ENCODE peak calls at places on chromosomes 12 and 14, in nine cellular contexts. One of them, this sample, is unnamed.

GRCh38 chr14:51552768-51553426 is 98.8 kb upstream of the FRMD6 start:
- DNase-seq in AG04450: no peak
- DNase-seq in neural crest cell: no peak
- DNase-seq in stimulated activated naive CD4-positive, alpha-beta T cell: no peak
- DNase-seq in T-cell: no peak
- DNase-seq in heart right ventricle: no peak
- DNase-seq in ACHN: peak; percentile 36
- DNase-seq in OCI-M1: no peak
- DNase-seq in stimulated activated CD4-positive, alpha-beta T cell treated with anti-CD3 and anti-CD28 coated beads, Interleukin-15, amount 100 ng/mL, for 1 hour: no peak
- DNase-seq in this sample: no peak

GRCh38 chr12:1688086-1688710 is 2.7 kb upstream of the ADIPOR2 start:
- DNase-seq in AG04450: no peak
- DNase-seq in neural crest cell: no peak
- DNase-seq in stimulated activated naive CD4-positive, alpha-beta T cell: no peak
- DNase-seq in T-cell: no peak
- DNase-seq in heart right ventricle: no peak
- DNase-seq in ACHN: no peak
- DNase-seq in OCI-M1: no peak
- DNase-seq in stimulated activated CD4-positive, alpha-beta T cell treated with anti-CD3 and anti-CD28 coated beads, Interleukin-15, amount 100 ng/mL, for 1 hour: no peak
- DNase-seq in this sample: no peak

GRCh38 chr14:24353551-24354529 is 14.0 kb upstream of the RIPK3 start:
- DNase-seq in AG04450: no peak
- DNase-seq in neural crest cell: no peak
- DNase-seq in stimulated activated naive CD4-positive, alpha-beta T cell: no peak
- DNase-seq in T-cell: no peak
- DNase-seq in heart right ventricle: no peak
- DNase-seq in ACHN: no peak
- DNase-seq in OCI-M1: no peak
- DNase-seq in stimulated activated CD4-positive, alpha-beta T cell treated with anti-CD3 and anti-CD28 coated beads, Interleukin-15, amount 100 ng/mL, for 1 hour: no peak
- DNase-seq in this sample: no peak

GRCh38 chr14:99731536-99732435 is 47.7 kb downstream of the CYP46A1 start:
- DNase-seq in AG04450: no peak
- DNase-seq in neural crest cell: no peak
- DNase-seq in stimulated activated naive CD4-positive, alpha-beta T cell: no peak
- DNase-seq in T-cell: no peak
- DNase-seq in heart right ventricle: no peak
- DNase-seq in ACHN: no peak
- DNase-seq in OCI-M1: no peak
- DNase-seq in stimulated activated CD4-positive, alpha-beta T cell treated with anti-CD3 and anti-CD28 coated beads, Interleukin-15, amount 100 ng/mL, for 1 hour: no peak
- DNase-seq in this sample: no peak

GRCh38 chr12:15157200-15157599 is 64.0 kb downstream of the RERG start:
- DNase-seq in AG04450: no peak
- DNase-seq in neural crest cell: no peak
- DNase-seq in stimulated activated naive CD4-positive, alpha-beta T cell: no peak
- DNase-seq in T-cell: no peak
- DNase-seq in heart right ventricle: no peak
- DNase-seq in ACHN: no peak
- DNase-seq in OCI-M1: no peak
- DNase-seq in stimulated activated CD4-positive, alpha-beta T cell treated with anti-CD3 and anti-CD28 coated beads, Interleukin-15, amount 100 ng/mL, for 1 hour: no peak
- DNase-seq in this sample: no peak

GRCh38 chr12:78421011-78421410 is 443.6 kb upstream of the SYT1 start:
- DNase-seq in AG04450: no peak
- DNase-seq in neural crest cell: no peak
- DNase-seq in stimulated activated naive CD4-positive, alpha-beta T cell: no peak
- DNase-seq in T-cell: no peak
- DNase-seq in heart right ventricle: no peak
- DNase-seq in ACHN: no peak
- DNase-seq in OCI-M1: no peak
- DNase-seq in stimulated activated CD4-positive, alpha-beta T cell treated with anti-CD3 and anti-CD28 coated beads, Interleukin-15, amount 100 ng/mL, for 1 hour: no peak
- DNase-seq in this sample: no peak

GRCh38 chr14:99378782-99379214 is 101.9 kb downstream of the SETD3 start:
- DNase-seq in AG04450: no peak
- DNase-seq in neural crest cell: no peak
- DNase-seq in stimulated activated naive CD4-positive, alpha-beta T cell: no peak
- DNase-seq in T-cell: no peak
- DNase-seq in heart right ventricle: no peak
- DNase-seq in ACHN: peak; percentile 34
- DNase-seq in OCI-M1: no peak
- DNase-seq in stimulated activated CD4-positive, alpha-beta T cell treated with anti-CD3 and anti-CD28 coated beads, Interleukin-15, amount 100 ng/mL, for 1 hour: no peak
- DNase-seq in this sample: no peak

GRCh38 chr12:98424726-98425401 is 90.5 kb upstream of the TMPO start:
- DNase-seq in AG04450: peak; percentile 43
- DNase-seq in neural crest cell: peak; percentile 47
- DNase-seq in stimulated activated naive CD4-positive, alpha-beta T cell: peak; percentile 36
- DNase-seq in T-cell: peak; percentile 26
- DNase-seq in heart right ventricle: peak; percentile 40
- DNase-seq in ACHN: peak; percentile 100
- DNase-seq in OCI-M1: peak; percentile 85
- DNase-seq in stimulated activated CD4-positive, alpha-beta T cell treated with anti-CD3 and anti-CD28 coated beads, Interleukin-15, amount 100 ng/mL, for 1 hour: peak; percentile 7
- DNase-seq in this sample: peak; percentile 75

GRCh38 chr14:69882086-69882864 is 3.1 kb downstream of the SMOC1 start:
- DNase-seq in AG04450: no peak
- DNase-seq in neural crest cell: no peak
- DNase-seq in stimulated activated naive CD4-positive, alpha-beta T cell: no peak
- DNase-seq in T-cell: no peak
- DNase-seq in heart right ventricle: no peak
- DNase-seq in ACHN: no peak
- DNase-seq in OCI-M1: no peak
- DNase-seq in stimulated activated CD4-positive, alpha-beta T cell treated with anti-CD3 and anti-CD28 coated beads, Interleukin-15, amount 100 ng/mL, for 1 hour: no peak
- DNase-seq in this sample: no peak

GRCh38 chr14:24876996-24877395 is 173.0 kb downstream of the STXBP6 start:
- DNase-seq in AG04450: no peak
- DNase-seq in neural crest cell: no peak
- DNase-seq in stimulated activated naive CD4-positive, alpha-beta T cell: no peak
- DNase-seq in T-cell: no peak
- DNase-seq in heart right ventricle: no peak
- DNase-seq in ACHN: no peak
- DNase-seq in OCI-M1: no peak
- DNase-seq in stimulated activated CD4-positive, alpha-beta T cell treated with anti-CD3 and anti-CD28 coated beads, Interleukin-15, amount 100 ng/mL, for 1 hour: no peak
- DNase-seq in this sample: no peak

GRCh38 chr12:132600048-132601032 is 10.0 kb downstream of the LRCOL1 start:
- DNase-seq in AG04450: no peak
- DNase-seq in neural crest cell: peak; percentile 73
- DNase-seq in stimulated activated naive CD4-positive, alpha-beta T cell: peak; percentile 50
- DNase-seq in T-cell: no peak
- DNase-seq in heart right ventricle: peak; percentile 76
- DNase-seq in ACHN: peak; percentile 68
- DNase-seq in OCI-M1: peak; percentile 86
- DNase-seq in stimulated activated CD4-positive, alpha-beta T cell treated with anti-CD3 and anti-CD28 coated beads, Interleukin-15, amount 100 ng/mL, for 1 hour: no peak
- DNase-seq in this sample: no peak

GRCh38 chr14:92704036-92704804 is 44.2 kb downstream of the LGMN start:
- DNase-seq in AG04450: no peak
- DNase-seq in neural crest cell: no peak
- DNase-seq in stimulated activated naive CD4-positive, alpha-beta T cell: no peak
- DNase-seq in T-cell: no peak
- DNase-seq in heart right ventricle: no peak
- DNase-seq in ACHN: no peak
- DNase-seq in OCI-M1: no peak
- DNase-seq in stimulated activated CD4-positive, alpha-beta T cell treated with anti-CD3 and anti-CD28 coated beads, Interleukin-15, amount 100 ng/mL, for 1 hour: no peak
- DNase-seq in this sample: peak; percentile 88

GRCh38 chr14:95620659-95621059 is 65.6 kb upstream of the TCL1B start:
- DNase-seq in AG04450: no peak
- DNase-seq in neural crest cell: no peak
- DNase-seq in stimulated activated naive CD4-positive, alpha-beta T cell: no peak
- DNase-seq in T-cell: no peak
- DNase-seq in heart right ventricle: no peak
- DNase-seq in ACHN: no peak
- DNase-seq in OCI-M1: peak; percentile 60
- DNase-seq in stimulated activated CD4-positive, alpha-beta T cell treated with anti-CD3 and anti-CD28 coated beads, Interleukin-15, amount 100 ng/mL, for 1 hour: no peak
- DNase-seq in this sample: no peak

GRCh38 chr12:89344862-89345202 is 7.5 kb downstream of the DUSP6 start:
- DNase-seq in AG04450: no peak
- DNase-seq in neural crest cell: no peak
- DNase-seq in stimulated activated naive CD4-positive, alpha-beta T cell: no peak
- DNase-seq in T-cell: no peak
- DNase-seq in heart right ventricle: no peak
- DNase-seq in ACHN: no peak
- DNase-seq in OCI-M1: no peak
- DNase-seq in stimulated activated CD4-positive, alpha-beta T cell treated with anti-CD3 and anti-CD28 coated beads, Interleukin-15, amount 100 ng/mL, for 1 hour: no peak
- DNase-seq in this sample: no peak

GRCh38 chr12:126353604-126354003 is 1288.4 kb downstream of the AACS start:
- DNase-seq in AG04450: no peak
- DNase-seq in neural crest cell: no peak
- DNase-seq in stimulated activated naive CD4-positive, alpha-beta T cell: no peak
- DNase-seq in T-cell: no peak
- DNase-seq in heart right ventricle: no peak
- DNase-seq in ACHN: no peak
- DNase-seq in OCI-M1: no peak
- DNase-seq in stimulated activated CD4-positive, alpha-beta T cell treated with anti-CD3 and anti-CD28 coated beads, Interleukin-15, amount 100 ng/mL, for 1 hour: no peak
- DNase-seq in this sample: no peak

GRCh38 chr14:70888681-70889175 is 18.5 kb upstream of the PCNX1 start:
- DNase-seq in AG04450: no peak
- DNase-seq in neural crest cell: no peak
- DNase-seq in stimulated activated naive CD4-positive, alpha-beta T cell: peak; percentile 14
- DNase-seq in T-cell: no peak
- DNase-seq in heart right ventricle: no peak
- DNase-seq in ACHN: no peak
- DNase-seq in OCI-M1: no peak
- DNase-seq in stimulated activated CD4-positive, alpha-beta T cell treated with anti-CD3 and anti-CD28 coated beads, Interleukin-15, amount 100 ng/mL, for 1 hour: no peak
- DNase-seq in this sample: no peak

GRCh38 chr12:46260153-46260912 is 8.5 kb downstream of the SLC38A1 start:
- DNase-seq in AG04450: peak; percentile 59
- DNase-seq in neural crest cell: no peak
- DNase-seq in stimulated activated naive CD4-positive, alpha-beta T cell: no peak
- DNase-seq in T-cell: no peak
- DNase-seq in heart right ventricle: no peak
- DNase-seq in ACHN: peak; percentile 46
- DNase-seq in OCI-M1: no peak
- DNase-seq in stimulated activated CD4-positive, alpha-beta T cell treated with anti-CD3 and anti-CD28 coated beads, Interleukin-15, amount 100 ng/mL, for 1 hour: no peak
- DNase-seq in this sample: no peak

GRCh38 chr14:61342486-61342885 is 21.1 kb downstream of the PRKCH start:
- DNase-seq in AG04450: no peak
- DNase-seq in neural crest cell: no peak
- DNase-seq in stimulated activated naive CD4-positive, alpha-beta T cell: peak; percentile 88
- DNase-seq in T-cell: peak; percentile 78
- DNase-seq in heart right ventricle: no peak
- DNase-seq in ACHN: no peak
- DNase-seq in OCI-M1: no peak
- DNase-seq in stimulated activated CD4-positive, alpha-beta T cell treated with anti-CD3 and anti-CD28 coated beads, Interleukin-15, amount 100 ng/mL, for 1 hour: peak; percentile 72
- DNase-seq in this sample: no peak

GRCh38 chr14:50340945-50341344 is 28.8 kb downstream of the DMAC2L start:
- DNase-seq in AG04450: no peak
- DNase-seq in neural crest cell: no peak
- DNase-seq in stimulated activated naive CD4-positive, alpha-beta T cell: no peak
- DNase-seq in T-cell: no peak
- DNase-seq in heart right ventricle: no peak
- DNase-seq in ACHN: no peak
- DNase-seq in OCI-M1: no peak
- DNase-seq in stimulated activated CD4-positive, alpha-beta T cell treated with anti-CD3 and anti-CD28 coated beads, Interleukin-15, amount 100 ng/mL, for 1 hour: no peak
- DNase-seq in this sample: peak; percentile 6

GRCh38 chr12:18090093-18090492 is at the start of gene RERGL:
- DNase-seq in AG04450: no peak
- DNase-seq in neural crest cell: no peak
- DNase-seq in stimulated activated naive CD4-positive, alpha-beta T cell: no peak
- DNase-seq in T-cell: no peak
- DNase-seq in heart right ventricle: no peak
- DNase-seq in ACHN: no peak
- DNase-seq in OCI-M1: no peak
- DNase-seq in stimulated activated CD4-positive, alpha-beta T cell treated with anti-CD3 and anti-CD28 coated beads, Interleukin-15, amount 100 ng/mL, for 1 hour: no peak
- DNase-seq in this sample: no peak

GRCh38 chr14:90580381-90581335 is 183.8 kb downstream of the CALM1 start:
- DNase-seq in AG04450: no peak
- DNase-seq in neural crest cell: no peak
- DNase-seq in stimulated activated naive CD4-positive, alpha-beta T cell: no peak
- DNase-seq in T-cell: no peak
- DNase-seq in heart right ventricle: no peak
- DNase-seq in ACHN: no peak
- DNase-seq in OCI-M1: no peak
- DNase-seq in stimulated activated CD4-positive, alpha-beta T cell treated with anti-CD3 and anti-CD28 coated beads, Interleukin-15, amount 100 ng/mL, for 1 hour: no peak
- DNase-seq in this sample: no peak

GRCh38 chr12:97556201-97556824 is 93.7 kb downstream of the RMST start:
- DNase-seq in AG04450: no peak
- DNase-seq in neural crest cell: no peak
- DNase-seq in stimulated activated naive CD4-positive, alpha-beta T cell: no peak
- DNase-seq in T-cell: no peak
- DNase-seq in heart right ventricle: peak; percentile 16
- DNase-seq in ACHN: peak; percentile 95
- DNase-seq in OCI-M1: no peak
- DNase-seq in stimulated activated CD4-positive, alpha-beta T cell treated with anti-CD3 and anti-CD28 coated beads, Interleukin-15, amount 100 ng/mL, for 1 hour: no peak
- DNase-seq in this sample: peak; percentile 4

GRCh38 chr12:42932937-42933336 is 343.4 kb upstream of the PRICKLE1 start:
- DNase-seq in AG04450: no peak
- DNase-seq in neural crest cell: no peak
- DNase-seq in stimulated activated naive CD4-positive, alpha-beta T cell: no peak
- DNase-seq in T-cell: no peak
- DNase-seq in heart right ventricle: no peak
- DNase-seq in ACHN: no peak
- DNase-seq in OCI-M1: no peak
- DNase-seq in stimulated activated CD4-positive, alpha-beta T cell treated with anti-CD3 and anti-CD28 coated beads, Interleukin-15, amount 100 ng/mL, for 1 hour: no peak
- DNase-seq in this sample: no peak